ENCODE peak calls at places on chromosomes 16 and 17, in five cellular contexts. J is H1, O is upper lobe of left lung, P is sigmoid colon, E is mesendoderm. N is an unnamed sample. For H3K4me1, the result is how much of the 10 kb centered on the place peaks cover.

GRCh38 chr17:38333635-38334295 is 10.0 kb downstream of the GPR179 start:
- DNase-seq in J (peak), O (peak), P (no peak), E (peak), N (no peak)

GRCh38 chr17:64221679-64222078 is 41.4 kb downstream of the TEX2 start:
- DNase-seq in J (no peak), O (no peak), P (no peak), E (no peak), N (no peak)

GRCh38 chr17:70256751-70257150 is 87.4 kb downstream of the KCNJ2 start:
- DNase-seq in J (no peak), O (no peak), P (no peak), E (no peak), N (no peak)

GRCh38 chr16:80337786-80338185 is 203.0 kb upstream of the DYNLRB2 start:
- DNase-seq in J (no peak), O (no peak), P (no peak), E (no peak), N (no peak)

GRCh38 chr16:29990883-29991570 is 4.4 kb downstream of the HIRIP3 start:
- DNase-seq in J (no peak), O (peak), P (no peak), E (no peak), N (no peak)

GRCh38 chr17:60128171-60128859 is 21.5 kb upstream of the CA4 start:
- DNase-seq in J (no peak), O (no peak), P (peak), E (no peak), N (no peak)

GRCh38 chr17:75365009-75365930 is 40.2 kb downstream of the GRB2 start:
- DNase-seq in J (no peak), O (no peak), P (no peak), E (no peak), N (no peak)

GRCh38 chr16:74035816-74036215 is 260.8 kb upstream of the PSMD7 start:
- DNase-seq in J (no peak), O (no peak), P (no peak), E (peak), N (no peak)

GRCh38 chr16:4506450-4506849 is 30.3 kb downstream of the HMOX2 start:
- DNase-seq in J (no peak), O (no peak), P (peak), E (peak), N (peak)

GRCh38 chr17:15485045-15485444 is 17.6 kb upstream of the CDRT4 start:
- DNase-seq in J (no peak), O (no peak), P (peak), E (peak), N (peak)

GRCh38 chr17:57256708-57257112 is 387 bp downstream of the MSI2 start:
- DNase-seq in J (no peak), O (no peak), P (peak), E (peak), N (no peak)

GRCh38 chr17:6070895-6071511 is 824 bp downstream of the WSCD1 start:
- DNase-seq in J (no peak), O (no peak), P (no peak), E (peak), N (no peak)

GRCh38 chr16:87506423-87507350 is 13.9 kb upstream of the ZCCHC14 start:
- DNase-seq in J (no peak), O (no peak), P (no peak), E (no peak), N (no peak)

GRCh38 chr17:40331743-40332641 is 23.0 kb downstream of the RARA start:
- DNase-seq in J (no peak), O (peak), P (peak), E (no peak), N (no peak)

GRCh38 chr16:49440156-49441065 is 66.8 kb downstream of the C16orf78 start:
- DNase-seq in J (no peak), O (no peak), P (peak), E (peak), N (no peak)

GRCh38 chr17:77436058-77436442 is 295.3 kb downstream of the SEC14L1 start:
- DNase-seq in J (no peak), O (no peak), P (no peak), E (peak), N (no peak)

GRCh38 chr17:48084932-48085331 is 16.3 kb downstream of the CBX1 start:
- DNase-seq in J (no peak), O (no peak), P (no peak), E (no peak), N (no peak)

GRCh38 chr16:89957214-89957785 is 8.7 kb downstream of the DEF8 start:
- DNase-seq in J (no peak), O (no peak), P (no peak), E (no peak), N (no peak)

GRCh38 chr16:19223235-19223847 is 55.3 kb downstream of the SYT17 start:
- DNase-seq in J (peak), O (no peak), P (no peak), E (peak), N (peak)

GRCh38 chr16:4082474-4083044 is 33.7 kb downstream of the ADCY9 start:
- DNase-seq in J (no peak), O (no peak), P (no peak), E (no peak), N (no peak)

GRCh38 chr17:81063488-81064093 is 28.6 kb downstream of the BAIAP2 start:
- DNase-seq in J (no peak), O (peak), P (no peak), E (no peak), N (no peak)

GRCh38 chr16:17266606-17267313 is 204.0 kb downstream of the XYLT1 start:
- DNase-seq in J (no peak), O (peak), P (no peak), E (no peak), N (peak)

GRCh38 chr16:56812884-56813283 is 52.1 kb upstream of the SLC12A3 start:
- DNase-seq in J (no peak), O (no peak), P (no peak), E (no peak), N (no peak)

GRCh38 chr17:80109066-80109618 is 7.8 kb downstream of the GAA start:
- DNase-seq in J (no peak), O (no peak), P (no peak), E (no peak), N (no peak)

GRCh38 chr16:23833960-23834685 is 1.7 kb upstream of the PRKCB start:
- DNase-seq in J (no peak), O (no peak), P (no peak), E (no peak), N (no peak)

GRCh38 chr16:23836404-23837291 is 865 bp downstream of the PRKCB start:
- DNase-seq in J (no peak), O (peak), P (peak), E (peak), N (no peak)

GRCh38 chr16:23833504-23833903 is 2.3 kb upstream of the PRKCB start:
- DNase-seq in J (no peak), O (no peak), P (no peak), E (no peak), N (no peak)

GRCh38 chr16:23836078-23836403 is 258 bp downstream of the PRKCB start:
- DNase-seq in J (no peak), O (no peak), P (no peak), E (peak), N (no peak)

DNA sequence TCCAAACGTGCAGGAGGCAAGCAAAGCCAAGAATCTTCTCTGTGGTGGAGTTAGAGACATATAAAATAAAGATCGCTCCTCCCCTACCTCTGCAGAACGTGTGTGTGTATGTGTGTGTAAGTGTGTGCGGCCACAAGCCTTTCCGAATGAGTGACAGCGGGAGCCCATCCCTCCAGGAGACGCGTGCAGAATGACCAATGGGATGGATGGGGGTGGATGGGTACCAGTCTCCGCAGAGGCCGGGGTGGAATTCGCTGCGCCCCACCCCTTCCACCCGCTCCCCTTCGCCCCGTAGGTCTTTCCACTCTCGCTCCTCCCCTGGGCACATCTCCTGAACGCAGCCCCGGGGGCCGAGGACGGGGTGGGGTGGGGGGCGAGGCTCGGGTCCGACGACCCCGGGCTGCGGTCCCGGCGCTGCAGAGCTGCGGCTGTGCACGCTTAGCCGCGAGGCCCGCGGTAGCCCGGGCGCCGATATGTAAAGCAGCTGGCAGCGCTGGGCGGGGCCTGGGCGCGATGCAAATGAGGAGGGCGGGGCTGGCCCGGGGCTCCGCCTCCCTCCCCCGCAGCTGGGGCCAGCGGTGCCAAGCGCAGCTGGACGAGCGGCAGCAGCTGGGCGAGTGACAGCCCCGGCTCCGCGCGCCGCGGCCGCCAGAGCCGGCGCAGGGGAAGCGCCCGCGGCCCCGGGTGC is at the start of gene PRKCB:
- DNase-seq in J (peak), O (peak), P (peak), E (peak), N (peak)
- H3K4me3 ChIP-seq in J (peak), O (peak), P (peak), E (no peak), N (peak)

DNA sequence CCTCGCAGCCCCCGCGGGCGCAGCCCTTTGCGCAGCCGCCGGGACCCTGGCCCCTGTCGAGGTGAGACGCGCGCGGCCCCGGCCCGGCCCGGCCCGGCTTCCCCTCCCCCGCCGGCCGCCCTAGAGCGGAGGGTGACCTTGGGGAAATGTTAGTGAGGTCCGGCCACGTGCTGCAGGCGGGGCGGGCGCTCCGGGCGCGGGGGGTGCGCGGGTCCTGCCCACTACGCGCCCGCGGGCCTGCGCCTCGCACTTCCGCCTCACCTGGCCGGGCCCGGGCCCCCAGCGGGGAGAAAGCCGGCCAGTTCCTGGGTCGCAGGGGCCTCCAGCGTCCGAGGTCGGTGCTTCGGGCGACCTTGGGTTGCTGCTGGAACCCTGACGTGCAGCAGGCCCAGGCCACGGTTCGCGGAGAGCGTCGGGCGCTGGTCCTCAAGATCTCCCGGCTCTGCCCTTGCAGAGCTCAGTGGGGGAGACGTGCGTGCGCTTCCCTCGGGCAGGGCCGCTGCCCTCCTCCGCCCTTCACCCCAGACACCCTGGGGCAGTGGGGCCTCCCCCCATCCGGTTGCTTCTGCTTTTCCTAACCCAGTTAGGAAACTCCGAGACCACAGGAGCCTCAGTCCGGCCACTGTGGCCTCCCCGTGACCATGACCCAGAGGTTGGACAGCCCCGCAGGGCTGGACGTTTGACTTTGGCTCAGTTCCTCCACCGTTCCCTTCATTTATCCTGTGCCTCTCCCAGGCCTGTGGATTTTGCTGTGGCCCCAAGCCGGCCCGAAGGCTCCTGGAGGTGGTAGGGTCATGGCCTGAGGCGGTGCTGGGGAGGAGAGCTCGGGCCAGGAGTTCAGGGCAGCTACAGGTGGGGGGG is 791 bp downstream of the MCRIP2 start:
- DNase-seq in J (no peak), O (peak), P (peak), E (peak), N (no peak)
- H3K4me1 ChIP-seq in J (under half), O (under half), P (under half), E (under half), N (under half)

DNA sequence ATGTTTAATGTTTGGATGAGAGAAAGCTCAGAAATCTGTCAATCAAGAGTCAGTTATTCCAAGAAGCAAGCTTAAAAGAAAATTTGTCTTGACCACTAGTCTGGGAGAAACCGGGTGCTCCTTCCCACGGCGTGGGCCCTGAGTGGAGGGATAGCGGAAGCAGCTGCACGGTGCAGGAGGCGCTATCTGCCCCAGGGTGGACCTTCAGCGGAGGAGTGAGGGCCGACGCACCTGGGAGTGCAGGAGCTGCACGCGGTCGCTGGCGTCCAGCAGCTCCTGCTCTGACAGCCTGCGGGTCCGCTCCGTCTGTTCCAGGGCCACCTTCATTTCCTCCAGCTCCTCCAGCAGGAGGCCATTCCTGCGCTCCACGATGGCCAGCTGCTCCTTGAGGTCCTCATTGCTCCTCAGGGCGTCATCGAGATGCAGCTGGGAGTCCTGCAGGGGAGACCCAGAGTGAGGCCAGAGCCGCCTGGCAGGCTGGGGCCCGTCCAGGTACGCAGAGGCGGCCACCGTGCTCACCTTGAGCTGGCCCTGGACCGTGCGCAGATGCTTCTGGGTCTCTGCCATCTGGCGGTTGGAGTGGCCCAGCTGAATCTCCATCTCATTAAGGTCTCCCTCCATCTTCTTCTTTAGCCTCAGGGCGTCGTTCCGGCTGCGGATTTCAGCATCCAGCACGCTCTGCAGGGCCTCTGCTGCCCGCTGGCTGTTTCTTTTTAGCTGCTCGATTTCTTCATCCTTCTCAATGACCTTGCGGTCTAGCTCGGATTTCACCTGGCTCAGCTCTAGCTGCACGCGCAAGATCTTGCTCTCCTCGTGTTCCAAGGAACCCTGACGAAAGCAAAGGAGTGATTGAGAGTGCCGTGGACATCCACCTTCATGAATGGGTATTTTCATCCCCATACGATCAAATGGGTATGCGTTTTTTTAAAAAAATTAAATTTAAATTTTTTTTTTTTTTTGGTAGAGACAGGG is 63.5 kb downstream of the MYH13 start:
- DNase-seq in J (no peak), O (peak), P (no peak), E (no peak), N (no peak)
- H3K4me3 ChIP-seq in J (no peak), O (no peak), P (no peak), E (no peak), N (no peak)

DNA sequence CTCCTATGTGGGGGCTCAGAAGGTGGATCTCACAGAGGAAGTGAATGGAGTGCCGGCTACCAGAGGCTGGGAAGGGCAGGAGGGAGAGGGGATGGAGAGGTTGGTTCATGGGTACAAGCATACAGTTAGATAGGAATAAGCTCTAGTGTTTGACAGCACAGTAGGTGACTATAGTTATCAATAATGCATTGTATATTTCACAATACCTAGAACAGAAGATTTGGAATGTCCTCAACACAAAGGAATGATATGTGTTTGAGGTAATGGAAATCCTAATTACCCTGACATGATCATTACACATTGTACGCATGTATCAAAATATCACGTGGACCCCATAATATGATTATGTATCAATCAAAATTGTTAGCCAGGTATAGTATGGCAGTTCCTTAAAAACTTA is 38.9 kb upstream of the MED9 start:
- DNase-seq in J (no peak), O (no peak), P (no peak), E (no peak), N (no peak)
- H3K4me1 ChIP-seq in J (under half), O (under half), P (under half), E (under half), N (under half)

GRCh38 chr17:7203391-7203790 is 16.2 kb downstream of the DLG4 start:
- DNase-seq in J (no peak), O (no peak), P (no peak), E (no peak), N (no peak)

GRCh38 chr17:7207120-7208001 is 12.3 kb downstream of the DLG4 start:
- DNase-seq in J (no peak), O (no peak), P (no peak), E (no peak), N (no peak)

GRCh38 chr17:7208027-7208571 is 11.5 kb downstream of the DLG4 start:
- DNase-seq in J (no peak), O (peak), P (no peak), E (peak), N (no peak)

GRCh38 chr17:7204335-7204734 is 15.3 kb downstream of the DLG4 start:
- DNase-seq in J (no peak), O (no peak), P (no peak), E (no peak), N (no peak)

GRCh38 chr17:7204828-7205461 is 14.7 kb downstream of the DLG4 start:
- DNase-seq in J (peak), O (peak), P (peak), E (peak), N (peak)
- H3K4me3 ChIP-seq in J (peak), O (peak), P (peak), E (peak), N (peak)

GRCh38 chr17:21280081-21280518 is 4.4 kb upstream of the MAP2K3 start:
- DNase-seq in J (no peak), O (peak), P (peak), E (peak), N (peak)

GRCh38 chr17:21278304-21279197 is 6.0 kb upstream of the MAP2K3 start:
- DNase-seq in J (no peak), O (no peak), P (no peak), E (no peak), N (no peak)

GRCh38 chr17:21279582-21279981 is 4.9 kb upstream of the MAP2K3 start:
- DNase-seq in J (no peak), O (no peak), P (no peak), E (no peak), N (no peak)

GRCh38 chr17:21277332-21277731 is 7.2 kb upstream of the MAP2K3 start:
- DNase-seq in J (no peak), O (no peak), P (no peak), E (no peak), N (no peak)

GRCh38 chr17:21279198-21279535 is 5.3 kb upstream of the MAP2K3 start:
- DNase-seq in J (no peak), O (no peak), P (no peak), E (no peak), N (no peak)
- H3K4me1 ChIP-seq in J (under half), O (under half), P (under half), E (under half), N (under half)

GRCh38 chr16:2170587-2171435 is 15.2 kb downstream of the TRAF7 start:
- DNase-seq in J (no peak), O (peak), P (no peak), E (no peak), N (no peak)
- H3K4me3 ChIP-seq in J (no peak), O (peak), P (no peak), E (no peak), N (no peak)

GRCh38 chr16:8861563-8862308 is 7.1 kb downstream of the CARHSP1 start:
- DNase-seq in J (no peak), O (no peak), P (peak), E (no peak), N (no peak)

GRCh38 chr16:8864480-8864879 is 4.3 kb downstream of the CARHSP1 start:
- DNase-seq in J (no peak), O (no peak), P (no peak), E (peak), N (no peak)

GRCh38 chr16:8862309-8863130 is 6.3 kb downstream of the CARHSP1 start:
- DNase-seq in J (no peak), O (no peak), P (no peak), E (no peak), N (no peak)

GRCh38 chr16:8865145-8865882 is 3.5 kb downstream of the CARHSP1 start:
- DNase-seq in J (no peak), O (no peak), P (no peak), E (no peak), N (no peak)

DNA sequence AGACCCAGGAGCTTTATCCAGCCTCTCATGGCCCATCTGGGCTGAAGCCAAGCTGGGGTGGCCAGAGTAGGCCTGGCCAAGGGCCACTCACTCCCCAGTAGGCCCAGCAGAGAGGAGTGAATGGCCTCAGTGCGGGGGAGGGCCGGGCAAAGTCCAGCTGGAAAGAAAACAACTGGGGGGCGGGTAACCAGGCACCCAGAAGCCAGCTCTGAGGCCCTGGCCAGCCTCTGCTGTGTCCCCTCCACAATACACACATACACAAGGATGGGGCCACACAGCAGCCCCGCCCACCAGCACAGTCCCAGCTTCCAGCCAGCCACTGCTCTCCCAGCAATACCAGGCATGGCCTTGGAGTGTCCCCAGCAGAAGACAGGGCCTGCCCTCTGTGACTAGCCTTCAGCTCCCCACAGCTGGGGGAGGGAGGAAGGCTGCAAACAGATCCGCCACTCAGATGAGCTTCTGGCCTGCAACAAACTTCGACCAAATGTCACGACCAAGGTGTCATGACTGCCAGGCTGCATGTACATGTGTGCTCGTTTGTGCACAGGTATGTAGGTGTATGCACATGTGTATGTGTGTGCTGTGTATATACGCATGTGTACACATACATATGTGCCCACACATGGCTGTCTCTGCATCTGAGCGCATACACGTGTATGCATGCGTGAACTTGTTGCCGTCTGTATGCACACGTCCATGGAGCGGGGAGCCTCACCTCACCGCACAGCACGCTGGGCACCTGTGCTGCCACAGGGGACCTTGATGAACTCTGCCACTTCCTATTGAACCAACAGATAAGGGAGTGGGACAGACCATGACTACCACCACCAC is 5.0 kb downstream of the CARHSP1 start:
- DNase-seq in J (no peak), O (no peak), P (no peak), E (peak), N (no peak)
- H3K4me1 ChIP-seq in J (under half), O (half or more), P (half or more), E (under half), N (under half)

N was measured in NT2/D1.